ENCODE peak calls at places on chromosomes 1 and 21, in six cellular contexts. Y is PC-3, F is SK-N-SH, K is GM23248, D is MM.1S, H is PC-9. O is an unnamed sample.

GRCh38 chr1:9593492-9594465 is 5.1 kb downstream of the TMEM201 start:
- DNase-seq in F (peak; percentile 93), Y (peak; percentile 12), K (peak; percentile 42), D (no peak), H (peak; percentile 16), O (peak; percentile 87)

GRCh38 chr1:192476802-192477298 is 98.7 kb upstream of the RGS1 start:
- DNase-seq in D (no peak), K (peak; percentile 90), H (peak; percentile 14), F (no peak), Y (peak; percentile 46), O (no peak)

GRCh38 chr21:14864211-14865021 is 200.4 kb downstream of the NRIP1 start:
- DNase-seq in F (peak; percentile 12), K (peak; percentile 81), D (peak; percentile 16), H (peak; percentile 58), Y (peak; percentile 80), O (peak; percentile 82)

GRCh38 chr21:42570841-42571387 is 57.3 kb downstream of the SLC37A1 start:
- DNase-seq in Y (peak; percentile 19), K (no peak), D (no peak), F (peak; percentile 75), H (no peak), O (peak; percentile 36)

GRCh38 chr1:7046314-7046713 is 261.1 kb downstream of the CAMTA1 start:
- DNase-seq in Y (peak; percentile 59), F (peak; percentile 87), D (no peak), K (peak; percentile 72), H (peak; percentile 11), O (peak; percentile 79)

GRCh38 chr1:154729031-154729442 is 121.1 kb upstream of the ADAR start:
- DNase-seq in D (no peak), K (peak; percentile 53), Y (peak; percentile 51), H (no peak), F (no peak), O (no peak)

GRCh38 chr1:170318141-170318540 is 172.4 kb downstream of the NTMT2 start:
- DNase-seq in D (no peak), K (no peak), H (no peak), F (no peak), Y (no peak), O (no peak)

GRCh38 chr1:228161381-228161780 is 4.2 kb upstream of the IBA57 start:
- DNase-seq in F (no peak), K (peak; percentile 35), D (no peak), H (no peak), Y (no peak), O (no peak)

GRCh38 chr1:9262587-9262986 is 28.0 kb downstream of the H6PD start:
- DNase-seq in K (no peak), D (no peak), F (no peak), Y (no peak), H (no peak), O (no peak)

GRCh38 chr1:25668931-25669573 is 52.5 kb downstream of the MAN1C1 start:
- DNase-seq in H (no peak), F (no peak), Y (no peak), D (no peak), K (no peak), O (no peak)

GRCh38 chr1:100187912-100188311 is 9.9 kb upstream of the LRRC39 start:
- DNase-seq in K (peak; percentile 44), H (no peak), Y (no peak), F (no peak), D (no peak), O (no peak)

GRCh38 chr1:93880731-93881130 is 1.7 kb upstream of the DNTTIP2 start:
- DNase-seq in F (no peak), K (peak; percentile 24), H (no peak), D (no peak), Y (no peak), O (no peak)

GRCh38 chr1:80633947-80634710 is 1166.6 kb upstream of the ADGRL2 start:
- DNase-seq in H (peak; percentile 6), D (no peak), K (no peak), F (no peak), Y (no peak), O (peak; percentile 4)

GRCh38 chr1:174682419-174683008 is 234.8 kb downstream of the GPR52 start:
- DNase-seq in Y (no peak), H (no peak), K (peak; percentile 52), F (no peak), D (no peak), O (no peak)

GRCh38 chr1:210407887-210408252 is 79.2 kb downstream of the HHAT start:
- DNase-seq in Y (no peak), H (no peak), F (no peak), K (no peak), D (no peak), O (no peak)

GRCh38 chr1:24657781-24658180 is 14.7 kb downstream of the SRRM1 start:
- DNase-seq in D (no peak), F (no peak), K (no peak), Y (no peak), H (no peak), O (no peak)

GRCh38 chr1:24659166-24659904 is 16.2 kb downstream of the SRRM1 start:
- DNase-seq in D (no peak), F (no peak), K (no peak), Y (no peak), H (no peak), O (no peak)

GRCh38 chr1:24654011-24654410 is 10.9 kb downstream of the SRRM1 start:
- DNase-seq in D (no peak), F (no peak), K (no peak), H (no peak), Y (no peak), O (no peak)

GRCh38 chr1:24652382-24652781 is 9.3 kb downstream of the SRRM1 start:
- DNase-seq in H (no peak), D (no peak), F (no peak), K (no peak), Y (no peak), O (no peak)

DNA sequence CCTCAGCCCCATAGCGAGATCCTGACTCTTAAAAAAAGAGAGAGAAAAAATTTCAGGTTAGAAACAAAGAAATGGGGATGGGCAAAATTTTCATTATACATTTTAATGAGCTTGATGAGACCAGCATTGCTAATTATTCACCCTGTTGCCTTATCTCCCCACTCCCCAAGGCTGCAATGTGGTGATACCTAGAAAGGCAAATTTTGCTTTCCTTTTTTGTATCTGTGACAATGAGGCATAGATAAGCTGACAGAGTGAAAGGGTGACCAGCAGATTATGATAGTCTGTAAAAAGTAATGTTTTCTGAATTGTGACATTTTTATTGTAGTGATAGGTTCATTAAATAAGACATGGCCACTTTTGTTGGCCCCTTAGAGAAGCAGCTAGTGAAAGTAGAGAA is 12.9 kb downstream of the SRRM1 start:
- DNase-seq in F (no peak), K (no peak), H (no peak), D (no peak), Y (no peak), O (no peak)
- H3K4me3 ChIP-seq in F (no peak overlapping the region), K (no peak overlapping the region), H (no peak overlapping the region), D (no peak overlapping the region), Y (no peak overlapping the region), O (no peak overlapping the region)

GRCh38 chr1:226761322-226761721 is 22.2 kb upstream of the ITPKB start:
- DNase-seq in D (no peak), F (no peak), Y (peak; percentile 48), H (no peak), K (peak; percentile 37), O (no peak)
- H2AFZ ChIP-seq in D (no peak overlapping the region), F (no peak overlapping the region), Y (no peak overlapping the region), H (no peak overlapping the region), K (no peak overlapping the region), O (no peak overlapping the region)

DNA sequence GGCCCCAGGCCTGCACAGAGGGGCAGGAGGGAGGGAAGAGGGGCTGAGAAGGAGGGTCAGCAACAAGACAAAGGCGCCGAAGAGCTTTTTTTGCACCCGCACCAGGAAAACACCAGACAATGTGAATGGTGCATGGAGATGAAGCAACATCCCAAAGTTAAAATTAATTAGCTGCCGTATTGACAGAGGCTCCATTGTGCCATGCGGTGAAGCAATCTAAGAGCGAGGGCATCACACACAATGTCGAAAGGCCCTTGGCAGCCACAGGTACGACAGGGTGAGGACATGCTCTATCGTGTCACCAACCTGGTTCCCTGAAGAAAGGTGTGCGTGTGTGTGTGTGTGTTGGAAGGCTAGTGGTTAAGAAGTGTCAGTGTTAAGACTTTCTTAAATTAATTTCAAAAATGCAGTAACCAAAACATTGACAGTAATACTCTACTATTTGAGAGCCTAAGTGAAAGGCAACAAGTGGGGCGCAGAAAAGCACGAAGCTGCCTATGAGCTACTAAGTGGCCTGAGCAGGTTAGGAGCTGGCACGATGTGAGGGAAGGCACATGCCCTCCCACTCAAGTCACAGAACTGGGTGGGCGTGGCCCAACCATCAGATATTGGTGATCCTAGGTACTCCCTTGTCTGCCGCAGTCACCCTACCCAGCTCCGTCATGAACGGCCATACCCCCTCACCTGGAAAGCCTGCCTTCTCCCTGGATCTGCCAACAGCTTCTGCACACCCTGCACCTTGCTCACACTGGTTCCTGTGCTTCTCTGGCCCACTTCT is 41.0 kb downstream of the SSBP3 start:
- DNase-seq in D (no peak), F (no peak), K (no peak), H (no peak), Y (no peak), O (no peak)
- H3F3A ChIP-seq in D (no peaks in the 10 kb centered on the region), F (no peaks in the 10 kb centered on the region), K (peaks cover 4% of the 10 kb centered on the region), H (no peaks in the 10 kb centered on the region), Y (no peaks in the 10 kb centered on the region), O (peaks cover 6% of the 10 kb centered on the region)

DNA sequence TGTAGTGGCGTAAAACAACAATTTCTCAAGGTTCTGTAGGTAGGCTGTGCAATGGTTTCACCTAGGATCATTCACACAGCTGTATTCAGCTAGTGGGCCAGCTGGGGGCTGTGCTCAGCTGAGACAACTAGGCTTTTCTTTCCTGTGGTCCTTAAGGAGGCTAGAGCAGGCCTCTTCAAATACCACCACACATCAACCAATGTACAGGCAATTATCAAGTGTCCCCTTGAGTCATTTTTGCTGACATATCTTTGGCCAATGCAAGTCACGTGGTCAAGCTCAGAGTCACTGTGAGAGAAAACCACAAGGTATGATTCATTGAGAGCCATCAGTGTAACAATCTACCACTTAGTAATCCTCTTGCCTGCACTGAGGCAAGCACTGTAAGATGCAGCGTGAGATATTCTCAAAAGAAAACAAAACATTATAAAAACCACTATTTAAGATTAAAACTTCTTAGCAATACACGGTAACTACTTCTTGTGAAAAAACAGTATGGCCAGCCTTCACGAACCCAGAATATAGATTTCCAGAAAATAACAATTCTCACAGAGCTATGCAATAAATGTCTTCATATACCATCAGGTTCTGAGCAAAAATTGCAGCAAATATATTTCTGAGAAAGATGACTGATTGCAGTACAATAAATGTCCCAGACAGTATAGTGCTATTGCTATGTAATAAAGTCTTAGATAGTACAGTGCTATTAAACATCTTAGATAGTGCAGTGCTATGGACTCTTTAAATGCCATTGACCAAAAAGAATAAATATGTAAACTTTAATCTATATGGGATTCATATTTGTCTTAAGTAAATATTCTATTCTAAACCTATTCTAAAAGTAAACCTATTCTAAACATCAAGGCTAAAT is 55.3 kb downstream of the NME7 start:
- DNase-seq in Y (peak; percentile 97), K (peak; percentile 97), D (peak; percentile 71), H (peak; percentile 50), F (no peak), O (no peak)
- H3K4me3 ChIP-seq in Y (peak overlapping the region; percentile 26), K (peak overlapping the region; percentile 32), D (no peak overlapping the region), H (no peak overlapping the region), F (no peak overlapping the region), O (no peak overlapping the region)

GRCh38 chr1:53395671-53396215 is 63.5 kb upstream of the DMRTB1 start:
- DNase-seq in Y (no peak), K (no peak), H (no peak), F (no peak), D (no peak), O (no peak)
- H2AFZ ChIP-seq in Y (no peak overlapping the region), K (no peak overlapping the region), H (no peak overlapping the region), F (no peak overlapping the region), D (no peak overlapping the region), O (peak overlapping the region; percentile 91)

O was measured in GM23338.